ENCODE peak calls at places on chromosomes 12 and 14, in eight cellular contexts. One of them, this sample, is unnamed.

GRCh38 chr12:9721394-9722092 is 11.4 kb downstream of the CLECL1 start:
- DNase-seq in HCT116: no peak
- DNase-seq in A549: peak; percentile 90
- DNase-seq in K562: no peak
- DNase-seq in H1: no peak
- DNase-seq in IMR-90: peak; percentile 3
- DNase-seq in HepG2: peak; percentile 15
- DNase-seq in GM12878: peak; percentile 77
- DNase-seq in this sample: no peak

GRCh38 chr12:120290541-120291312 is 976 bp downstream of the RNU4-2 start:
- DNase-seq in HCT116: no peak
- DNase-seq in A549: peak; percentile 74
- DNase-seq in K562: no peak
- DNase-seq in H1: no peak
- DNase-seq in IMR-90: no peak
- DNase-seq in HepG2: peak; percentile 35
- DNase-seq in GM12878: no peak
- DNase-seq in this sample: no peak

GRCh38 chr12:123971770-123972447 is 722 bp downstream of the CCDC92 start:
- DNase-seq in HCT116: no peak
- DNase-seq in A549: peak; percentile 50
- DNase-seq in K562: peak; percentile 27
- DNase-seq in H1: peak; percentile 85
- DNase-seq in IMR-90: peak; percentile 50
- DNase-seq in HepG2: peak; percentile 58
- DNase-seq in GM12878: no peak
- DNase-seq in this sample: peak; percentile 69

GRCh38 chr12:120404271-120404670 is 33.6 kb upstream of the COX6A1 start:
- DNase-seq in HCT116: no peak
- DNase-seq in A549: peak; percentile 36
- DNase-seq in K562: no peak
- DNase-seq in H1: no peak
- DNase-seq in IMR-90: no peak
- DNase-seq in HepG2: no peak
- DNase-seq in GM12878: no peak
- DNase-seq in this sample: peak; percentile 42

GRCh38 chr14:103521438-103521961 is 1.1 kb downstream of the CKB start:
- DNase-seq in HCT116: no peak
- DNase-seq in A549: no peak
- DNase-seq in K562: peak; percentile 70
- DNase-seq in H1: no peak
- DNase-seq in IMR-90: no peak
- DNase-seq in HepG2: no peak
- DNase-seq in GM12878: no peak
- DNase-seq in this sample: peak; percentile 78

GRCh38 chr14:70098257-70098809 is 90.4 kb downstream of the SLC8A3 start:
- DNase-seq in HCT116: no peak
- DNase-seq in A549: no peak
- DNase-seq in K562: no peak
- DNase-seq in H1: no peak
- DNase-seq in IMR-90: no peak
- DNase-seq in HepG2: no peak
- DNase-seq in GM12878: no peak
- DNase-seq in this sample: no peak

GRCh38 chr12:121214855-121215745 is 5.2 kb downstream of the P2RX4 start:
- DNase-seq in HCT116: peak; percentile 75
- DNase-seq in A549: peak; percentile 91
- DNase-seq in K562: peak; percentile 14
- DNase-seq in H1: no peak
- DNase-seq in IMR-90: peak; percentile 97
- DNase-seq in HepG2: peak; percentile 38
- DNase-seq in GM12878: no peak
- DNase-seq in this sample: no peak

GRCh38 chr12:88993655-88994054 is 358.6 kb downstream of the DUSP6 start:
- DNase-seq in HCT116: peak; percentile 63
- DNase-seq in A549: peak; percentile 69
- DNase-seq in K562: peak; percentile 5
- DNase-seq in H1: no peak
- DNase-seq in IMR-90: peak; percentile 83
- DNase-seq in HepG2: peak; percentile 36
- DNase-seq in GM12878: no peak
- DNase-seq in this sample: peak; percentile 19

GRCh38 chr12:120687570-120688289 is 781 bp downstream of the MLEC start:
- DNase-seq in HCT116: no peak
- DNase-seq in A549: no peak
- DNase-seq in K562: peak; percentile 35
- DNase-seq in H1: no peak
- DNase-seq in IMR-90: no peak
- DNase-seq in HepG2: no peak
- DNase-seq in GM12878: no peak
- DNase-seq in this sample: no peak

GRCh38 chr12:92624236-92624635 is 78.6 kb upstream of the PLEKHG7 start:
- DNase-seq in HCT116: no peak
- DNase-seq in A549: peak; percentile 43
- DNase-seq in K562: no peak
- DNase-seq in H1: no peak
- DNase-seq in IMR-90: peak; percentile 77
- DNase-seq in HepG2: no peak
- DNase-seq in GM12878: no peak
- DNase-seq in this sample: no peak

GRCh38 chr12:43072431-43072830 is 479.6 kb downstream of the ADAMTS20 start:
- DNase-seq in HCT116: no peak
- DNase-seq in A549: no peak
- DNase-seq in K562: no peak
- DNase-seq in H1: no peak
- DNase-seq in IMR-90: no peak
- DNase-seq in HepG2: no peak
- DNase-seq in GM12878: no peak
- DNase-seq in this sample: no peak

GRCh38 chr12:49698619-49699545 is 8.3 kb downstream of the FMNL3 start:
- DNase-seq in HCT116: no peak
- DNase-seq in A549: no peak
- DNase-seq in K562: peak; percentile 36
- DNase-seq in H1: peak; percentile 67
- DNase-seq in IMR-90: peak; percentile 71
- DNase-seq in HepG2: no peak
- DNase-seq in GM12878: peak; percentile 91
- DNase-seq in this sample: no peak

GRCh38 chr12:94460594-94460959 is 910 bp upstream of the CEP83 start:
- DNase-seq in HCT116: no peak
- DNase-seq in A549: no peak
- DNase-seq in K562: no peak
- DNase-seq in H1: no peak
- DNase-seq in IMR-90: no peak
- DNase-seq in HepG2: no peak
- DNase-seq in GM12878: no peak
- DNase-seq in this sample: no peak

GRCh38 chr12:94457331-94457730 is 2.3 kb downstream of the CEP83 start:
- DNase-seq in HCT116: no peak
- DNase-seq in A549: no peak
- DNase-seq in K562: no peak
- DNase-seq in H1: no peak
- DNase-seq in IMR-90: no peak
- DNase-seq in HepG2: no peak
- DNase-seq in GM12878: no peak
- DNase-seq in this sample: no peak

GRCh38 chr12:94459773-94460593 is at the start of gene CEP83:
- DNase-seq in HCT116: peak; percentile 82
- DNase-seq in A549: peak; percentile 96
- DNase-seq in K562: peak; percentile 94
- DNase-seq in H1: peak; percentile 49
- DNase-seq in IMR-90: peak; percentile 90
- DNase-seq in HepG2: peak; percentile 78
- DNase-seq in GM12878: peak; percentile 80
- DNase-seq in this sample: peak; percentile 96

DNA sequence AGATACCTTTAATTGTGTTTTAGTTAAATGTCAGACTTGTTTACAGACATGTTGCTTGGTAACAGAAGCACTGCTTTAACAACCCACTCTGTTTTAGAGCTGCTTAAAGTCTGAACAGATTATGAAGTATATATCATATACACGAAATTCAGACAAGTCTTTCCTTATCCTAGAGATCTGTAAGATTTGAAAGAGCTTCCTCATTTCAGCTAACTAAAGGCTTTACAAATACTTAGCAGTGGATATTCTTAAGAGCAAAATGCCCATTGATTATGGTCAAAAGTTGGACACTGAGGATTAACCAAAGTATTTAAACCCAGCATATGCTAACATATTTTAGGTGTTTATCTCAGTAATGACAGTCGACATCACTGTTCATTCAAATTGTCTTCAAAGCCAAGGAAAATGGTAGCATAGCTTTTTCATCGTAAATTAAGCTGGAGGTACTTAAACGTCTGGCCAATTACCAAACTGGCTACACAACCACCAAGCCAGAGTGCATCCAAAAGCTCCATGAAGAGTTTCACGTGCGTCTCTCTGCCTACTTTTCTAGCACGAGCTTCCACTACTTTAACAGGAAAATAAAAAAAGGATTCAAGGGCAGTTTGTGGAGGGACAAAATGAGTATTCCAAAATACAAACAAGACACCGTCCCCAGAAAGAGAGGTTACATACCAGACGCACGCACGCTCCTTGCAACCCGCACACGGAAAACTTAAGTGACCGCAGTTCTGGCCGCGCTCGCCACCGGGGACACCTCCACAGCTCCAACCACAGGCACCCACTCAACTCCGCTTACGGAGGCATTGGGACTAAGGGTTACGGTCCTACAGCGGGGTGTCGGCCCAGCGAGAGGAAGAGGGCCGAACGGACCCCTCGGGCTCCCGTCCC is 540 bp downstream of the CEP83 start:
- DNase-seq in HCT116: peak; percentile 24
- DNase-seq in A549: peak; percentile 13
- DNase-seq in K562: peak; percentile 8
- DNase-seq in H1: no peak
- DNase-seq in IMR-90: peak; percentile 48
- DNase-seq in HepG2: peak; percentile 17
- DNase-seq in GM12878: no peak
- DNase-seq in this sample: peak; percentile 25
- TF ChIP-seq RAD21 in HCT116: no peak
- TF ChIP-seq RAD21 in A549: no peak
- TF ChIP-seq RAD21 in K562: no peak
- TF ChIP-seq RAD21 in H1: no peak
- TF ChIP-seq RAD21 in IMR-90: no peak
- TF ChIP-seq RAD21 in HepG2: no peak
- TF ChIP-seq RAD21 in GM12878: no peak
- TF ChIP-seq RAD21 in this sample: no peak

DNA sequence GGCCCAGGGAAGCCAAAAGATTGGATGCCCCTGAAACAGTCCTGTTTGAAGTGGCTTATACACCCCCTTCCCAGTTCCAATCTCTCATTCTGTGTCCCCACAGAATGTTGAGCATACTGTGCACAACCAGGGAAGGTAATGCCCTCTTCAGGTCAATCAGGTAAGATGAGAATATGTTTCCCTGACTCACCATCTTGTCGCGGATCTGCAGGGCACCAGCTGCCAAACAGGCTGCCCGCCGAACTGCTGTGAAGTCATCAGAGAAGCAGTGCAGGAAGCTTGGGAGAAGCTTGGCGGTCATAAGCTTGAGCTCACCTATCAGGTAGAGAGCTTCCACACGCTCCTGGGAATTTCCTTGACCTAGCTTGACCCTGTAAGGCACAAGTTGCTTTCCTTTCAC is 9.6 kb downstream of the RIOX1 start:
- DNase-seq in HCT116: peak; percentile 6
- DNase-seq in A549: peak; percentile 12
- DNase-seq in K562: no peak
- DNase-seq in H1: no peak
- DNase-seq in IMR-90: no peak
- DNase-seq in HepG2: no peak
- DNase-seq in GM12878: no peak
- DNase-seq in this sample: no peak
- TF ChIP-seq RAD21 in HCT116: peak; percentile 50
- TF ChIP-seq RAD21 in A549: no peak
- TF ChIP-seq RAD21 in K562: no peak
- TF ChIP-seq RAD21 in H1: peak; percentile 25
- TF ChIP-seq RAD21 in IMR-90: no peak
- TF ChIP-seq RAD21 in HepG2: no peak
- TF ChIP-seq RAD21 in GM12878: peak; percentile 31
- TF ChIP-seq RAD21 in this sample: no peak

GRCh38 chr12:50771409-50771808 is 7.5 kb downstream of the ATF1 start:
- DNase-seq in HCT116: no peak
- DNase-seq in A549: no peak
- DNase-seq in K562: no peak
- DNase-seq in H1: no peak
- DNase-seq in IMR-90: no peak
- DNase-seq in HepG2: no peak
- DNase-seq in GM12878: no peak
- DNase-seq in this sample: no peak

GRCh38 chr12:50763637-50764115 is at the start of gene ATF1:
- DNase-seq in HCT116: peak; percentile 79
- DNase-seq in A549: peak; percentile 97
- DNase-seq in K562: peak; percentile 92
- DNase-seq in H1: peak; percentile 83
- DNase-seq in IMR-90: peak; percentile 93
- DNase-seq in HepG2: peak; percentile 84
- DNase-seq in GM12878: peak; percentile 73
- DNase-seq in this sample: peak; percentile 95

GRCh38 chr12:50764861-50765324 is 992 bp downstream of the ATF1 start:
- DNase-seq in HCT116: no peak
- DNase-seq in A549: peak; percentile 72
- DNase-seq in K562: no peak
- DNase-seq in H1: no peak
- DNase-seq in IMR-90: peak; percentile 35
- DNase-seq in HepG2: peak; percentile 89
- DNase-seq in GM12878: no peak
- DNase-seq in this sample: peak; percentile 69

GRCh38 chr12:50764116-50764860 is 387 bp downstream of the ATF1 start:
- DNase-seq in HCT116: no peak
- DNase-seq in A549: peak; percentile 63
- DNase-seq in K562: peak; percentile 85
- DNase-seq in H1: no peak
- DNase-seq in IMR-90: peak; percentile 23
- DNase-seq in HepG2: no peak
- DNase-seq in GM12878: no peak
- DNase-seq in this sample: peak; percentile 91

GRCh38 chr12:50765325-50765911 is 1.5 kb downstream of the ATF1 start:
- DNase-seq in HCT116: no peak
- DNase-seq in A549: peak; percentile 80
- DNase-seq in K562: peak; percentile 71
- DNase-seq in H1: no peak
- DNase-seq in IMR-90: peak; percentile 56
- DNase-seq in HepG2: peak; percentile 50
- DNase-seq in GM12878: no peak
- DNase-seq in this sample: peak; percentile 62
- TF ChIP-seq RAD21 in HCT116: peak; percentile 83
- TF ChIP-seq RAD21 in A549: peak; percentile 84
- TF ChIP-seq RAD21 in K562: peak; percentile 66
- TF ChIP-seq RAD21 in H1: peak; percentile 61
- TF ChIP-seq RAD21 in IMR-90: peak; percentile 65
- TF ChIP-seq RAD21 in HepG2: no peak
- TF ChIP-seq RAD21 in GM12878: peak; percentile 74
- TF ChIP-seq RAD21 in this sample: peak; percentile 65

DNA sequence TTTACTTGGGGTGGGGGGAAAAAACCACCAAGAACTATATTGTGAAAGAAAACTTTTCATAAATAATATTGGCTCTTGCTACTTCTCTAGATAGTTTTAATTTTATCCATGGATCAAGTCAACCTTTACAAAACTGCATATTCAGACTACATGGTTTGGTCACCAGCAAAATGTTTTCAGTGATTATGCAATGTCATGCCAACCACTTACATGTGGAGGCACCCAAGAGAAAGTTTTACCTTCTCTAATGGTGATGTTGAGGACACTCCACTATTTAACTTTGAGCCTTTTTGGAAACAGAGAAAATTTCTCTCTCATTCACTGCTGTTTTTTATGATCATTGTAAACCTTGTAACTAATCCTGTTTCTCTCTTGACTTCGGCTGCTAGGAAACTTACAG is 21.6 kb downstream of the PLCZ1 start:
- DNase-seq in HCT116: no peak
- DNase-seq in A549: no peak
- DNase-seq in K562: no peak
- DNase-seq in H1: no peak
- DNase-seq in IMR-90: no peak
- DNase-seq in HepG2: no peak
- DNase-seq in GM12878: no peak
- DNase-seq in this sample: no peak
- TF ChIP-seq RAD21 in HCT116: no peak
- TF ChIP-seq RAD21 in A549: no peak
- TF ChIP-seq RAD21 in K562: no peak
- TF ChIP-seq RAD21 in H1: no peak
- TF ChIP-seq RAD21 in IMR-90: no peak
- TF ChIP-seq RAD21 in HepG2: no peak
- TF ChIP-seq RAD21 in GM12878: no peak
- TF ChIP-seq RAD21 in this sample: no peak